ENCODE peak calls at places on chromosomes 7 and 10, in six cellular contexts. W is AG04450, V is HCT116, J is heart left ventricle, C is prostate gland, P is left lung. X is an unnamed sample.

GRCh38 chr10:12748186-12748585 is 253.3 kb downstream of the CCDC3 start:
- DNase-seq in J (no peak), W (no peak), C (no peak), P (no peak), V (no peak), X (no peak)

GRCh38 chr10:47024399-47025252 is 113.4 kb downstream of the PTPN20 start:
- DNase-seq in J (no peak), W (peak; percentile 6), P (peak; percentile 40), C (peak; percentile 39), V (peak; percentile 62), X (peak; percentile 32)

GRCh38 chr7:128794020-128794419 is 2.3 kb downstream of the CCDC136 start:
- DNase-seq in V (no peak), J (no peak), W (no peak), P (no peak), C (no peak), X (no peak)

GRCh38 chr7:140989068-140989467 is 25.7 kb downstream of the MRPS33 start:
- DNase-seq in V (no peak), J (no peak), W (no peak), P (no peak), C (no peak), X (no peak)

GRCh38 chr10:4851846-4852245 is 25.8 kb downstream of the AKR1E2 start:
- DNase-seq in W (no peak), J (no peak), P (no peak), V (no peak), C (peak; percentile 87), X (no peak)

GRCh38 chr10:109875151-109875568 is 48.2 kb downstream of the XPNPEP1 start:
- DNase-seq in C (no peak), J (no peak), W (no peak), P (no peak), V (no peak), X (no peak)

GRCh38 chr7:92608380-92609322 is 18.5 kb upstream of the FAM133B start:
- DNase-seq in W (no peak), P (peak; percentile 52), J (no peak), C (no peak), V (no peak), X (no peak)

GRCh38 chr7:24764972-24765744 is 7.9 kb upstream of the GSDME start:
- DNase-seq in W (no peak), C (no peak), P (no peak), J (no peak), V (no peak), X (no peak)

GRCh38 chr7:26525413-26526287 is 234.0 kb downstream of the SNX10 start:
- DNase-seq in V (no peak), J (no peak), W (no peak), P (no peak), C (no peak), X (no peak)

GRCh38 chr10:71863203-71863602 is 12.2 kb upstream of the PSAP start:
- DNase-seq in W (no peak), C (no peak), J (no peak), P (no peak), V (no peak), X (no peak)

GRCh38 chr7:81956520-81956919 is 186.7 kb upstream of the HGF start:
- DNase-seq in W (peak; percentile 32), J (no peak), C (no peak), V (peak; percentile 47), P (no peak), X (no peak)

GRCh38 chr7:128381161-128381821 is 19.8 kb upstream of the PRRT4 start:
- DNase-seq in P (no peak), J (no peak), C (no peak), W (no peak), V (peak; percentile 33), X (no peak)

GRCh38 chr7:156238366-156239133 is 402.0 kb upstream of the RNF32 start:
- DNase-seq in W (no peak), P (no peak), C (no peak), J (no peak), V (no peak), X (no peak)

GRCh38 chr10:94645285-94645684 is 38.2 kb upstream of the CYP2C18 start:
- DNase-seq in J (no peak), P (no peak), V (no peak), W (no peak), C (no peak), X (no peak)

GRCh38 chr7:94584113-94584512 is 71.8 kb downstream of the SGCE start:
- DNase-seq in J (no peak), C (peak; percentile 46), P (no peak), W (no peak), V (no peak), X (no peak)

GRCh38 chr10:128643658-128644057 is 517.4 kb upstream of the MKI67 start:
- DNase-seq in P (no peak), V (no peak), W (no peak), J (no peak), C (no peak), X (no peak)

GRCh38 chr10:108817572-108817971 is 1105.7 kb downstream of the XPNPEP1 start:
- DNase-seq in W (no peak), P (no peak), V (no peak), C (no peak), J (no peak), X (no peak)

GRCh38 chr7:143375298-143376034 is 5.7 kb upstream of the ZYX start:
- DNase-seq in C (no peak), V (no peak), P (no peak), W (no peak), J (peak; percentile 38), X (no peak)

GRCh38 chr7:98867271-98867701 is 2.5 kb downstream of the TMEM130 start:
- DNase-seq in J (no peak), P (no peak), W (no peak), C (no peak), V (no peak), X (no peak)

GRCh38 chr7:98866341-98866740 is 3.5 kb downstream of the TMEM130 start:
- DNase-seq in V (no peak), C (no peak), J (no peak), P (no peak), W (no peak), X (no peak)

GRCh38 chr7:98864726-98865420 is 4.9 kb downstream of the TMEM130 start:
- DNase-seq in V (no peak), W (no peak), J (no peak), C (no peak), P (no peak), X (no peak)

GRCh38 chr7:98868450-98868849 is 1.4 kb downstream of the TMEM130 start:
- DNase-seq in C (no peak), J (no peak), P (no peak), W (no peak), V (no peak), X (no peak)

GRCh38 chr7:98866765-98867164 is 3.0 kb downstream of the TMEM130 start:
- DNase-seq in P (no peak), C (no peak), J (no peak), W (no peak), V (no peak), X (no peak)
- H3K27ac ChIP-seq in P (no peak overlapping the region), C (no peak overlapping the region), J (no peak overlapping the region), W (no peak overlapping the region), V (no peak overlapping the region), X (no peak overlapping the region)

DNA sequence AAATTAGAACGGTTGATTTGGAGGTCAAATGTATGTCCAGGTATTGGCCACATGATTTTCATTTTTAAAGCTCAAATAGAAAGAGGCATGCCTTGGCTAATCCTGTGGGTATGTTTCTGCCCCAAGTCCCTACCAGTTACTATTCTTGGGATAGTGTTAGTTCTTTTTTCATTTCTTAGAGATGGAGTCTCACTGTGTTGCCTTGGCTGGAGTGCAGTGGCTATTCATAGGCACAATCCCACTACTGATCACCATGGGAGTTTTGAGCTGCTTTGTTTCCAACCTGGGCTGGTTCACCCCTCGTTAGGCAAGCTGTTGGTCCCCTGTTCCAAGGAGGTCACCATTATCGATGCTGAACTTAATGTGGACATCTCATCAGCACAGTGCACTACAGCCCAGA is 46.3 kb downstream of the NRP1 start:
- DNase-seq in V (no peak), P (no peak), C (no peak), W (no peak), J (no peak), X (no peak)
- H3K27ac ChIP-seq in V (no peak overlapping the region), P (no peak overlapping the region), C (no peak overlapping the region), W (no peak overlapping the region), J (peak overlapping the region; percentile 65), X (no peak overlapping the region)

GRCh38 chr7:158735935-158736334 is 31.3 kb upstream of the NCAPG2 start:
- DNase-seq in P (no peak), C (no peak), W (no peak), J (no peak), V (no peak), X (no peak)
- H3K27ac ChIP-seq in P (no peak overlapping the region), C (no peak overlapping the region), W (no peak overlapping the region), J (no peak overlapping the region), V (no peak overlapping the region), X (no peak overlapping the region)

DNA sequence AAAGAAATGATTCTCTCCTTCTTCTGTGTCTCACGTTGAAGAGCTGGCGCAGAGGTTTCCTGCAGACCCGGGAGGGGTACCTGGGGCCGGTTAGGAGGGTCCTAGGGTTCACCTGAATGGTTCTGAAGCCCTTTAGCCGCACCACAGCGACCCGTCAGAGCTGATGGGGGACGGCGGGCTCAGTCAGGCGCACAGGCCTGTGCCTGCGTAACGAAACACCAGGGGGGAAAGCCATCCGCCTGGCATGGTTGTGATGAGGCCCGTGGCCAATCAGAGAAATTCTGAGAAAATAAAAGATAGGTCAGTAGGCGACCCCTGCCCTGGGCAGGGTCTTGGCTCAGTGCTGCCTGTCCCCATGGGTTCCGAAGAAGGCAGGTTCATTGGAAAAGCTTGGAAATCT is 35.6 kb downstream of the FAM20C start:
- DNase-seq in W (no peak), P (no peak), V (no peak), C (no peak), J (no peak), X (no peak)
- H3K27ac ChIP-seq in W (peak overlapping the region; percentile 94), P (no peak overlapping the region), V (no peak overlapping the region), C (peak overlapping the region; percentile 95), J (no peak overlapping the region), X (no peak overlapping the region)

DNA sequence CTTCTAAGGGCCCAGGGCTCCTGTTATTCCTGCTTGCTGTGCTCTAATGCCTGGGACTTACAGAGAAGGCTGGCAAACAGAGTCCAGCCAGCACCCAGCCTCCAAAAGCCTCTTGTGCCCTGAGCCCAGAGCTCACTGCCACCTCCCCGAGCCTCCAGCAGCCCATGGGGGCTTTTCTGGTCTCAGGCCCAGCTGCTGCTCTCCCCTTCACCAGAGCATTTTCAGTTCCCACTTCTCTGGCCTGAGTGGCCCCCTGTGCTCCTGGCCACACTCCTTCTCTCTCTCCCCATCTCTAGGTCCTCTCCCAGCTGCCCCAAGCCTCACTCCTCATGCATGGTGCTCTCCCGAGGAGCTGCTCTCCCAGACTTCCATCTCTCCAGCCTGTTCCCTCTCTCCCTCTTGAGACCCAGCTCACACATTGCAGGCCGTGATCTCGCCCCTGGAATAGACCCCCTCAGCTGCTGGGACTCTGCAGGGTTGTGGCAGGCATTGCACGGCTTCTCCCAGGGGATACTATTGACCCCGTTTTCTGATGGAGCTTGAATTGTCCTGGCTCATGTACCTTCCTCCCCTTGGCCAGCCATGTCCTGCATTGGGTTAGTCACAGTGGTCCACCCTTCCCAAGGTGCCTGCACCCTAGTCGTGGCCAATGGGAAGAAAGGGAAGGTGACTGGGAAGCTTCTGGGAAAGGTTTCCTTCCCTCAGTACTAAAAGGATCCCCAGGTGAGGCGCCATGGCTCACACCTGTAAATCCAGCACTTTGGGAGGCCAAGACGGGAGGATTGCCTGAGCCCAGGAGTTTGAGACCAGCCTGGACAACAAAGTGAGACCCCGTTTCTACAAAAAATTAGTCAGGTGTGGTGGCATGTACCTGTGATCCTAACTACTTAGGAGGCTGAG is 9.0 kb upstream of the RASSF4 start:
- DNase-seq in V (no peak), W (no peak), P (no peak), J (no peak), C (no peak), X (no peak)
- H3K27ac ChIP-seq in V (no peak overlapping the region), W (no peak overlapping the region), P (no peak overlapping the region), J (peak overlapping the region; percentile 54), C (no peak overlapping the region), X (no peak overlapping the region)

X was measured in substantia nigra.